ENCODE peak calls at places on chromosomes 12 and 14, in five cellular contexts. One of them, this sample, is unnamed.

GRCh38 chr14:51566831-51567582 is 84.7 kb upstream of the FRMD6 start:
- DNase-seq in NCI-H1436 treated with DMSO at 0.1 percent for 48 hours: no peak
- DNase-seq in memory B cell: no peak
- DNase-seq in T-helper 1 cell: no peak
- DNase-seq in NCI-H1092 treated with DMSO at 0.1 percent for 48 hours: no peak
- DNase-seq in this sample: no peak

GRCh38 chr12:26994109-26994508 is 20.1 kb downstream of the TM7SF3 start:
- DNase-seq in memory B cell: no peak
- DNase-seq in T-helper 1 cell: no peak
- DNase-seq in NCI-H1092 treated with DMSO at 0.1 percent for 48 hours: no peak
- DNase-seq in NCI-H1436 treated with DMSO at 0.1 percent for 48 hours: no peak
- DNase-seq in this sample: no peak

GRCh38 chr14:50955373-50956043 is 11.2 kb upstream of the PYGL start:
- DNase-seq in NCI-H1436 treated with DMSO at 0.1 percent for 48 hours: no peak
- DNase-seq in memory B cell: no peak
- DNase-seq in NCI-H1092 treated with DMSO at 0.1 percent for 48 hours: peak
- DNase-seq in T-helper 1 cell: no peak
- DNase-seq in this sample: peak

GRCh38 chr14:67137744-67138371 is 51.4 kb upstream of the GARIN2 start:
- DNase-seq in NCI-H1436 treated with DMSO at 0.1 percent for 48 hours: no peak
- DNase-seq in NCI-H1092 treated with DMSO at 0.1 percent for 48 hours: no peak
- DNase-seq in memory B cell: no peak
- DNase-seq in T-helper 1 cell: no peak
- DNase-seq in this sample: peak

GRCh38 chr14:60738843-60739508 is 4.4 kb downstream of the MNAT1 start:
- DNase-seq in NCI-H1436 treated with DMSO at 0.1 percent for 48 hours: no peak
- DNase-seq in memory B cell: no peak
- DNase-seq in T-helper 1 cell: no peak
- DNase-seq in NCI-H1092 treated with DMSO at 0.1 percent for 48 hours: no peak
- DNase-seq in this sample: no peak

GRCh38 chr12:46617167-46617566 is 208.6 kb downstream of the SLC38A4 start:
- DNase-seq in NCI-H1092 treated with DMSO at 0.1 percent for 48 hours: no peak
- DNase-seq in T-helper 1 cell: no peak
- DNase-seq in NCI-H1436 treated with DMSO at 0.1 percent for 48 hours: no peak
- DNase-seq in memory B cell: no peak
- DNase-seq in this sample: no peak

GRCh38 chr12:32558941-32559340 is 120.2 kb upstream of the DNM1L start:
- DNase-seq in NCI-H1092 treated with DMSO at 0.1 percent for 48 hours: no peak
- DNase-seq in T-helper 1 cell: no peak
- DNase-seq in NCI-H1436 treated with DMSO at 0.1 percent for 48 hours: no peak
- DNase-seq in memory B cell: no peak
- DNase-seq in this sample: no peak

GRCh38 chr12:111488798-111489197 is 83.1 kb downstream of the SH2B3 start:
- DNase-seq in memory B cell: no peak
- DNase-seq in NCI-H1436 treated with DMSO at 0.1 percent for 48 hours: no peak
- DNase-seq in T-helper 1 cell: no peak
- DNase-seq in NCI-H1092 treated with DMSO at 0.1 percent for 48 hours: no peak
- DNase-seq in this sample: no peak

GRCh38 chr12:115946867-115947695 is 330.4 kb downstream of the MED13L start:
- DNase-seq in NCI-H1436 treated with DMSO at 0.1 percent for 48 hours: no peak
- DNase-seq in T-helper 1 cell: no peak
- DNase-seq in NCI-H1092 treated with DMSO at 0.1 percent for 48 hours: no peak
- DNase-seq in memory B cell: no peak
- DNase-seq in this sample: no peak

GRCh38 chr12:27342551-27342950 is 9.9 kb downstream of the BMAL2 start:
- DNase-seq in NCI-H1092 treated with DMSO at 0.1 percent for 48 hours: no peak
- DNase-seq in T-helper 1 cell: no peak
- DNase-seq in NCI-H1436 treated with DMSO at 0.1 percent for 48 hours: no peak
- DNase-seq in memory B cell: no peak
- DNase-seq in this sample: no peak

GRCh38 chr12:128671528-128672042 is 152.2 kb downstream of the SLC15A4 start:
- DNase-seq in memory B cell: no peak
- DNase-seq in T-helper 1 cell: no peak
- DNase-seq in NCI-H1092 treated with DMSO at 0.1 percent for 48 hours: no peak
- DNase-seq in NCI-H1436 treated with DMSO at 0.1 percent for 48 hours: no peak
- DNase-seq in this sample: no peak

GRCh38 chr12:80053048-80053790 is 46.1 kb upstream of the OTOGL start:
- DNase-seq in NCI-H1092 treated with DMSO at 0.1 percent for 48 hours: no peak
- DNase-seq in NCI-H1436 treated with DMSO at 0.1 percent for 48 hours: no peak
- DNase-seq in memory B cell: no peak
- DNase-seq in T-helper 1 cell: no peak
- DNase-seq in this sample: peak

GRCh38 chr12:89334770-89335169 is 17.5 kb downstream of the DUSP6 start:
- DNase-seq in T-helper 1 cell: no peak
- DNase-seq in NCI-H1092 treated with DMSO at 0.1 percent for 48 hours: no peak
- DNase-seq in memory B cell: no peak
- DNase-seq in NCI-H1436 treated with DMSO at 0.1 percent for 48 hours: no peak
- DNase-seq in this sample: no peak

GRCh38 chr14:72752034-72752412 is 141.9 kb downstream of the DPF3 start:
- DNase-seq in NCI-H1092 treated with DMSO at 0.1 percent for 48 hours: no peak
- DNase-seq in NCI-H1436 treated with DMSO at 0.1 percent for 48 hours: no peak
- DNase-seq in T-helper 1 cell: no peak
- DNase-seq in memory B cell: no peak
- DNase-seq in this sample: no peak

GRCh38 chr12:112008918-112009317 is 4.0 kb downstream of the TMEM116 start:
- DNase-seq in NCI-H1092 treated with DMSO at 0.1 percent for 48 hours: no peak
- DNase-seq in T-helper 1 cell: no peak
- DNase-seq in NCI-H1436 treated with DMSO at 0.1 percent for 48 hours: no peak
- DNase-seq in memory B cell: no peak
- DNase-seq in this sample: no peak

GRCh38 chr12:85280138-85280983 is at the start of gene ALX1:
- DNase-seq in T-helper 1 cell: no peak
- DNase-seq in NCI-H1092 treated with DMSO at 0.1 percent for 48 hours: peak
- DNase-seq in NCI-H1436 treated with DMSO at 0.1 percent for 48 hours: no peak
- DNase-seq in memory B cell: no peak
- DNase-seq in this sample: no peak

GRCh38 chr14:99278836-99279235 is 6.8 kb upstream of the BCL11B start:
- DNase-seq in NCI-H1436 treated with DMSO at 0.1 percent for 48 hours: no peak
- DNase-seq in memory B cell: no peak
- DNase-seq in NCI-H1092 treated with DMSO at 0.1 percent for 48 hours: no peak
- DNase-seq in T-helper 1 cell: no peak
- DNase-seq in this sample: no peak

GRCh38 chr14:31164115-31164514 is 43.5 kb downstream of the HECTD1 start:
- DNase-seq in T-helper 1 cell: no peak
- DNase-seq in NCI-H1436 treated with DMSO at 0.1 percent for 48 hours: no peak
- DNase-seq in memory B cell: no peak
- DNase-seq in NCI-H1092 treated with DMSO at 0.1 percent for 48 hours: no peak
- DNase-seq in this sample: no peak

GRCh38 chr12:111757361-111758119 is 9.2 kb upstream of the ALDH2 start:
- DNase-seq in memory B cell: no peak
- DNase-seq in NCI-H1436 treated with DMSO at 0.1 percent for 48 hours: no peak
- DNase-seq in NCI-H1092 treated with DMSO at 0.1 percent for 48 hours: no peak
- DNase-seq in T-helper 1 cell: no peak
- DNase-seq in this sample: no peak

GRCh38 chr12:117574655-117575054 is 213.2 kb upstream of the NOS1 start:
- DNase-seq in NCI-H1436 treated with DMSO at 0.1 percent for 48 hours: no peak
- DNase-seq in memory B cell: no peak
- DNase-seq in NCI-H1092 treated with DMSO at 0.1 percent for 48 hours: no peak
- DNase-seq in T-helper 1 cell: no peak
- DNase-seq in this sample: no peak

GRCh38 chr12:89960011-89960507 is 251.4 kb upstream of the ATP2B1 start:
- DNase-seq in memory B cell: no peak
- DNase-seq in NCI-H1436 treated with DMSO at 0.1 percent for 48 hours: no peak
- DNase-seq in T-helper 1 cell: no peak
- DNase-seq in NCI-H1092 treated with DMSO at 0.1 percent for 48 hours: no peak
- DNase-seq in this sample: no peak

GRCh38 chr12:21819236-21819635 is 44.7 kb upstream of the KCNJ8 start:
- DNase-seq in NCI-H1436 treated with DMSO at 0.1 percent for 48 hours: no peak
- DNase-seq in NCI-H1092 treated with DMSO at 0.1 percent for 48 hours: no peak
- DNase-seq in T-helper 1 cell: no peak
- DNase-seq in memory B cell: no peak
- DNase-seq in this sample: no peak

GRCh38 chr12:104598342-104599271 is 141.9 kb downstream of the CHST11 start:
- DNase-seq in NCI-H1436 treated with DMSO at 0.1 percent for 48 hours: no peak
- DNase-seq in T-helper 1 cell: no peak
- DNase-seq in memory B cell: no peak
- DNase-seq in NCI-H1092 treated with DMSO at 0.1 percent for 48 hours: no peak
- DNase-seq in this sample: no peak

GRCh38 chr14:101442451-101442850 is 118.8 kb upstream of the DIO3 start:
- DNase-seq in NCI-H1436 treated with DMSO at 0.1 percent for 48 hours: no peak
- DNase-seq in T-helper 1 cell: no peak
- DNase-seq in memory B cell: no peak
- DNase-seq in NCI-H1092 treated with DMSO at 0.1 percent for 48 hours: no peak
- DNase-seq in this sample: no peak

GRCh38 chr14:100878271-100879146 is 25.0 kb downstream of the RTL1 start:
- DNase-seq in NCI-H1092 treated with DMSO at 0.1 percent for 48 hours: no peak
- DNase-seq in T-helper 1 cell: no peak
- DNase-seq in NCI-H1436 treated with DMSO at 0.1 percent for 48 hours: no peak
- DNase-seq in memory B cell: no peak
- DNase-seq in this sample: no peak

GRCh38 chr14:32366256-32366655 is 37.2 kb downstream of the AKAP6 start:
- DNase-seq in NCI-H1092 treated with DMSO at 0.1 percent for 48 hours: peak
- DNase-seq in T-helper 1 cell: no peak
- DNase-seq in memory B cell: no peak
- DNase-seq in NCI-H1436 treated with DMSO at 0.1 percent for 48 hours: no peak
- DNase-seq in this sample: no peak

GRCh38 chr14:29925106-29925722 is 2.4 kb downstream of the PRKD1 start:
- DNase-seq in NCI-H1436 treated with DMSO at 0.1 percent for 48 hours: no peak
- DNase-seq in memory B cell: no peak
- DNase-seq in NCI-H1092 treated with DMSO at 0.1 percent for 48 hours: no peak
- DNase-seq in T-helper 1 cell: no peak
- DNase-seq in this sample: no peak

GRCh38 chr12:110109837-110110535 is 14.2 kb upstream of the IFT81 start:
- DNase-seq in NCI-H1092 treated with DMSO at 0.1 percent for 48 hours: no peak
- DNase-seq in NCI-H1436 treated with DMSO at 0.1 percent for 48 hours: no peak
- DNase-seq in T-helper 1 cell: no peak
- DNase-seq in memory B cell: no peak
- DNase-seq in this sample: no peak

GRCh38 chr12:118850244-118850825 is 131.0 kb upstream of the SRRM4 start:
- DNase-seq in memory B cell: no peak
- DNase-seq in NCI-H1092 treated with DMSO at 0.1 percent for 48 hours: no peak
- DNase-seq in T-helper 1 cell: no peak
- DNase-seq in NCI-H1436 treated with DMSO at 0.1 percent for 48 hours: no peak
- DNase-seq in this sample: peak

GRCh38 chr14:60064491-60065072 is 27.1 kb upstream of the PCNX4 start:
- DNase-seq in NCI-H1092 treated with DMSO at 0.1 percent for 48 hours: peak
- DNase-seq in memory B cell: no peak
- DNase-seq in NCI-H1436 treated with DMSO at 0.1 percent for 48 hours: no peak
- DNase-seq in T-helper 1 cell: no peak
- DNase-seq in this sample: peak

GRCh38 chr12:77795699-77796098 is 35.0 kb upstream of the NAV3 start:
- DNase-seq in memory B cell: no peak
- DNase-seq in NCI-H1092 treated with DMSO at 0.1 percent for 48 hours: no peak
- DNase-seq in NCI-H1436 treated with DMSO at 0.1 percent for 48 hours: no peak
- DNase-seq in T-helper 1 cell: no peak
- DNase-seq in this sample: no peak

GRCh38 chr12:106258226-106258625 is 10.4 kb upstream of the CKAP4 start:
- DNase-seq in NCI-H1436 treated with DMSO at 0.1 percent for 48 hours: no peak
- DNase-seq in memory B cell: no peak
- DNase-seq in T-helper 1 cell: no peak
- DNase-seq in NCI-H1092 treated with DMSO at 0.1 percent for 48 hours: no peak
- DNase-seq in this sample: no peak

GRCh38 chr12:39830862-39831520 is 211.4 kb upstream of the ABCD2 start:
- DNase-seq in NCI-H1092 treated with DMSO at 0.1 percent for 48 hours: no peak
- DNase-seq in memory B cell: no peak
- DNase-seq in T-helper 1 cell: no peak
- DNase-seq in NCI-H1436 treated with DMSO at 0.1 percent for 48 hours: no peak
- DNase-seq in this sample: no peak

GRCh38 chr14:95707327-95707726 is 6.6 kb downstream of the TCL1A start:
- DNase-seq in T-helper 1 cell: no peak
- DNase-seq in memory B cell: no peak
- DNase-seq in NCI-H1092 treated with DMSO at 0.1 percent for 48 hours: no peak
- DNase-seq in NCI-H1436 treated with DMSO at 0.1 percent for 48 hours: no peak
- DNase-seq in this sample: no peak

GRCh38 chr14:23162005-23162404 is 21.5 kb downstream of the SLC7A8 start:
- DNase-seq in NCI-H1436 treated with DMSO at 0.1 percent for 48 hours: no peak
- DNase-seq in memory B cell: no peak
- DNase-seq in T-helper 1 cell: no peak
- DNase-seq in NCI-H1092 treated with DMSO at 0.1 percent for 48 hours: no peak
- DNase-seq in this sample: no peak

GRCh38 chr12:3973269-3973884 is 100.2 kb upstream of the PARP11 start:
- DNase-seq in NCI-H1092 treated with DMSO at 0.1 percent for 48 hours: no peak
- DNase-seq in NCI-H1436 treated with DMSO at 0.1 percent for 48 hours: no peak
- DNase-seq in T-helper 1 cell: no peak
- DNase-seq in memory B cell: no peak
- DNase-seq in this sample: no peak

GRCh38 chr14:55430024-55430690 is 10.3 kb downstream of the TBPL2 start:
- DNase-seq in NCI-H1436 treated with DMSO at 0.1 percent for 48 hours: no peak
- DNase-seq in T-helper 1 cell: no peak
- DNase-seq in NCI-H1092 treated with DMSO at 0.1 percent for 48 hours: peak
- DNase-seq in memory B cell: no peak
- DNase-seq in this sample: peak

This sample was measured in RKO.